ENCODE peak calls at places on chromosomes 2 and 18, in four cellular contexts. One of them, this sample, is unnamed. For H3K27me3, the result is how much of the 10 kb centered on the place peaks cover.

GRCh38 chr2:231305221-231305620 is 90.3 kb upstream of the B3GNT7 start:
- DNase-seq in hepatocyte: no peak
- DNase-seq in naive thymus-derived CD4-positive, alpha-beta T cell: no peak
- DNase-seq in IMR-90: no peak
- DNase-seq in this sample: no peak

GRCh38 chr2:57947398-57947797 is 99.2 kb upstream of the VRK2 start:
- DNase-seq in hepatocyte: no peak
- DNase-seq in naive thymus-derived CD4-positive, alpha-beta T cell: no peak
- DNase-seq in IMR-90: no peak
- DNase-seq in this sample: no peak

GRCh38 chr2:205510345-205510744 is 172.0 kb upstream of the NRP2 start:
- DNase-seq in hepatocyte: peak
- DNase-seq in naive thymus-derived CD4-positive, alpha-beta T cell: no peak
- DNase-seq in IMR-90: no peak
- DNase-seq in this sample: no peak

GRCh38 chr2:41414486-41415230 is 633.2 kb upstream of the PKDCC start:
- DNase-seq in hepatocyte: peak
- DNase-seq in naive thymus-derived CD4-positive, alpha-beta T cell: no peak
- DNase-seq in IMR-90: no peak
- DNase-seq in this sample: no peak

GRCh38 chr2:233369897-233370758 is 15.8 kb downstream of the DGKD start:
- DNase-seq in hepatocyte: no peak
- DNase-seq in naive thymus-derived CD4-positive, alpha-beta T cell: no peak
- DNase-seq in IMR-90: no peak
- DNase-seq in this sample: no peak

GRCh38 chr18:7877609-7878008 is 310.5 kb downstream of the PTPRM start:
- DNase-seq in hepatocyte: peak
- DNase-seq in naive thymus-derived CD4-positive, alpha-beta T cell: no peak
- DNase-seq in IMR-90: no peak
- DNase-seq in this sample: no peak

GRCh38 chr2:101832114-101832513 is 134.6 kb downstream of the MAP4K4 start:
- DNase-seq in hepatocyte: no peak
- DNase-seq in naive thymus-derived CD4-positive, alpha-beta T cell: no peak
- DNase-seq in IMR-90: no peak
- DNase-seq in this sample: no peak

GRCh38 chr2:85887566-85888019 is 1.2 kb downstream of the ST3GAL5 start:
- DNase-seq in hepatocyte: peak
- DNase-seq in naive thymus-derived CD4-positive, alpha-beta T cell: peak
- DNase-seq in IMR-90: peak
- DNase-seq in this sample: no peak

GRCh38 chr18:59705145-59705544 is 7.9 kb upstream of the CCBE1 start:
- DNase-seq in hepatocyte: no peak
- DNase-seq in naive thymus-derived CD4-positive, alpha-beta T cell: no peak
- DNase-seq in IMR-90: peak
- DNase-seq in this sample: no peak

GRCh38 chr18:58046794-58047555 is 2.9 kb downstream of the NEDD4L start:
- DNase-seq in hepatocyte: peak
- DNase-seq in naive thymus-derived CD4-positive, alpha-beta T cell: no peak
- DNase-seq in IMR-90: no peak
- DNase-seq in this sample: no peak

GRCh38 chr2:19349911-19350677 is 8.3 kb downstream of the OSR1 start:
- DNase-seq in hepatocyte: peak
- DNase-seq in naive thymus-derived CD4-positive, alpha-beta T cell: no peak
- DNase-seq in IMR-90: no peak
- DNase-seq in this sample: no peak

GRCh38 chr2:237472187-237472712 is 14.8 kb upstream of the MLPH start:
- DNase-seq in hepatocyte: no peak
- DNase-seq in naive thymus-derived CD4-positive, alpha-beta T cell: no peak
- DNase-seq in IMR-90: no peak
- DNase-seq in this sample: no peak
- H3K27ac ChIP-seq in hepatocyte: no peak
- H3K27ac ChIP-seq in naive thymus-derived CD4-positive, alpha-beta T cell: no peak
- H3K27ac ChIP-seq in IMR-90: no peak
- H3K27ac ChIP-seq in this sample: peak

GRCh38 chr2:29113027-29113686 is 2.1 kb upstream of the CLIP4 start:
- DNase-seq in hepatocyte: no peak
- DNase-seq in naive thymus-derived CD4-positive, alpha-beta T cell: no peak
- DNase-seq in IMR-90: peak
- DNase-seq in this sample: no peak
- H3K27me3 ChIP-seq in hepatocyte: under half
- H3K27me3 ChIP-seq in naive thymus-derived CD4-positive, alpha-beta T cell: under half
- H3K27me3 ChIP-seq in IMR-90: under half
- H3K27me3 ChIP-seq in this sample: under half

GRCh38 chr2:189149981-189150380 is 29.6 kb downstream of the COL5A2 start:
- DNase-seq in hepatocyte: no peak
- DNase-seq in naive thymus-derived CD4-positive, alpha-beta T cell: no peak
- DNase-seq in IMR-90: peak
- DNase-seq in this sample: no peak
- H3K27ac ChIP-seq in hepatocyte: peak
- H3K27ac ChIP-seq in naive thymus-derived CD4-positive, alpha-beta T cell: no peak
- H3K27ac ChIP-seq in IMR-90: no peak
- H3K27ac ChIP-seq in this sample: no peak

DNA sequence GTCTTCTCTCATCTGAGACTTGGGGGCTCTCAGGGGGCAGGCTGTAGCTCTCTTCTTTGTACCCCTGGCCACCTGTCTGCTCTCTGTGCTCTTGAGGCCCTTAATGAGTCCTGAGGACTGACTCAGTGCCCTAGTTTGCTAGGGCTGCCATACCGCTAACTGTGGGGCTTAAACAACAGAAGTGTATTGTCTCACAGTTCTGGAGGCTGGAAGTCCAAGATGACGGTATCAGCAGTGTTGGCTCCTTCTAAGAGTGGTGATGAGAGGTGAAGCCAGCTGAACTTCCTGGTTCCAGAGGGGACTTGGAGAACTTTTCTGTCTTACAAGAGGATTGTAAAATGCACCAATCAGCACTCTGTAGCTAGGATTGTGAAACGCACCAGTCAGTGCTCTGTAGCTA is 67.0 kb downstream of the ACOXL start:
- DNase-seq in hepatocyte: no peak
- DNase-seq in naive thymus-derived CD4-positive, alpha-beta T cell: no peak
- DNase-seq in IMR-90: no peak
- DNase-seq in this sample: peak
- H3K27me3 ChIP-seq in hepatocyte: under half
- H3K27me3 ChIP-seq in naive thymus-derived CD4-positive, alpha-beta T cell: under half
- H3K27me3 ChIP-seq in IMR-90: under half
- H3K27me3 ChIP-seq in this sample: under half

GRCh38 chr2:38147333-38148121 is 71.6 kb upstream of the CYP1B1 start:
- DNase-seq in hepatocyte: no peak
- DNase-seq in naive thymus-derived CD4-positive, alpha-beta T cell: no peak
- DNase-seq in IMR-90: peak
- DNase-seq in this sample: no peak
- H3K27ac ChIP-seq in hepatocyte: peak
- H3K27ac ChIP-seq in naive thymus-derived CD4-positive, alpha-beta T cell: no peak
- H3K27ac ChIP-seq in IMR-90: peak
- H3K27ac ChIP-seq in this sample: peak

GRCh38 chr2:175557810-175558377 is 376.4 kb upstream of the ATP5MC3 start:
- DNase-seq in hepatocyte: no peak
- DNase-seq in naive thymus-derived CD4-positive, alpha-beta T cell: no peak
- DNase-seq in IMR-90: no peak
- DNase-seq in this sample: no peak

GRCh38 chr2:175559613-175560012 is 378.1 kb upstream of the ATP5MC3 start:
- DNase-seq in hepatocyte: no peak
- DNase-seq in naive thymus-derived CD4-positive, alpha-beta T cell: no peak
- DNase-seq in IMR-90: no peak
- DNase-seq in this sample: no peak

DNA sequence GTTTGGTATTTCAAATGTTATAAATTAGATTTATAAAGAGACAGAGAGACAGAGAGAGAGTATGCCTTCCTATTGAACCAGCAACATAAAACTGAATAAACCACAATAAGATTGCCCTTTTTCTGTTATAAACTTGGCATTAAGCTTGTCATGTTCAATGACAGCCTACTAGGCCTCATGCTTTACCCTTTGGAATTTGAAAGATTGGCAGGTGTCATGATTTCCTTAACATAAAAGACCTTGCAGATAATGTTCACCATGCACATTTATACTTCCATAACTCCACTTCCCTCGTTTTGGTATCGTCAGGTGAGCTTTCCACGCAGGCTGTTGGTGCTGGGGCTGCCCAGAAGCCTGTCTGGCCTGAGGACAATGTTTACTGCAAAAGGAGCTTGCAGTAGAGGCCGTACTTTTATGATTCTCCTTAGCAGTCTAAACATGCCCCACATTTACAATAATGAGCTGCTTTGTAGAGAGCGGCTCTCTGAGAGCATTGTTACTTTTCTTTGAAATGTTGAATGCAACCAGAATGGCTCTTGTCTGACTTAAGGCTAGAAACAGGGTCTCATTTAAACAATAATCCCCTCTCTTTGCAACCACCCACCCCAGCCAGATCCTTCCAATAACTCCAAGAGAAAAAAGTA is 379.1 kb upstream of the ATP5MC3 start:
- DNase-seq in hepatocyte: no peak
- DNase-seq in naive thymus-derived CD4-positive, alpha-beta T cell: no peak
- DNase-seq in IMR-90: no peak
- DNase-seq in this sample: no peak
- H3K27me3 ChIP-seq in hepatocyte: under half
- H3K27me3 ChIP-seq in naive thymus-derived CD4-positive, alpha-beta T cell: under half
- H3K27me3 ChIP-seq in IMR-90: under half
- H3K27me3 ChIP-seq in this sample: under half

GRCh38 chr2:72205546-72205863 is 57.8 kb upstream of the CYP26B1 start:
- DNase-seq in hepatocyte: no peak
- DNase-seq in naive thymus-derived CD4-positive, alpha-beta T cell: no peak
- DNase-seq in IMR-90: no peak
- DNase-seq in this sample: no peak
- H3K27ac ChIP-seq in hepatocyte: peak
- H3K27ac ChIP-seq in naive thymus-derived CD4-positive, alpha-beta T cell: no peak
- H3K27ac ChIP-seq in IMR-90: no peak
- H3K27ac ChIP-seq in this sample: no peak